ENCODE peak calls at places on chromosomes 11 and 22, in eight cellular contexts. Y is upper lobe of right lung, O is heart left ventricle, Q is AG04450, C is IMR-90, I is left ventricle myocardium inferior, T is H9, Z is pancreas. V is an unnamed sample. For H3K27me3, the result is how much of the 10 kb centered on the place peaks cover.

GRCh38 chr11:86726118-86726748 is 53.8 kb upstream of the ME3 start:
- DNase-seq in O (no peak), C (peak), T (no peak), Z (no peak), Q (no peak), I (no peak), Y (no peak), V (no peak)

GRCh38 chr11:12800032-12800671 is 125.9 kb downstream of the TEAD1 start:
- DNase-seq in Y (no peak), Z (peak), Q (no peak), T (no peak), I (no peak), O (no peak), C (peak), V (no peak)

GRCh38 chr11:6570691-6571427 is 32.6 kb downstream of the RRP8 start:
- DNase-seq in T (peak), O (no peak), Q (no peak), C (no peak), Y (no peak), I (no peak), Z (no peak), V (no peak)

GRCh38 chr22:31497148-31497938 is 1.0 kb downstream of the SFI1 start:
- DNase-seq in T (no peak), Y (no peak), Z (no peak), O (no peak), Q (no peak), C (no peak), I (no peak), V (peak)

GRCh38 chr11:35366798-35367197 is 52.6 kb downstream of the SLC1A2 start:
- DNase-seq in O (no peak), Z (no peak), I (no peak), Y (no peak), C (no peak), T (no peak), Q (no peak), V (no peak)

GRCh38 chr11:6201486-6201885 is 2.5 kb downstream of the OR52W1 start:
- DNase-seq in T (no peak), Z (no peak), O (no peak), I (no peak), Y (no peak), C (peak), Q (no peak), V (no peak)

GRCh38 chr11:14445542-14446530 is 53.8 kb downstream of the COPB1 start:
- DNase-seq in T (no peak), Y (no peak), C (peak), Q (no peak), O (no peak), Z (no peak), I (no peak), V (no peak)

GRCh38 chr11:95325777-95326258 is 94.8 kb upstream of the SESN3 start:
- DNase-seq in C (no peak), O (no peak), Y (no peak), Q (no peak), T (no peak), I (no peak), Z (no peak), V (no peak)

GRCh38 chr11:102172127-102172848 is 62.0 kb downstream of the YAP1 start:
- DNase-seq in O (no peak), C (peak), I (no peak), Y (no peak), Q (no peak), T (no peak), Z (no peak), V (no peak)

GRCh38 chr22:48299801-48300200 is 1527.9 kb downstream of the BRD1 start:
- DNase-seq in I (no peak), Q (no peak), Y (peak), Z (no peak), T (no peak), C (no peak), O (no peak), V (no peak)

GRCh38 chr11:73439002-73439843 is 63.0 kb downstream of the RELT start:
- DNase-seq in Z (no peak), I (no peak), Y (no peak), C (peak), T (no peak), Q (no peak), O (no peak), V (no peak)

DNA sequence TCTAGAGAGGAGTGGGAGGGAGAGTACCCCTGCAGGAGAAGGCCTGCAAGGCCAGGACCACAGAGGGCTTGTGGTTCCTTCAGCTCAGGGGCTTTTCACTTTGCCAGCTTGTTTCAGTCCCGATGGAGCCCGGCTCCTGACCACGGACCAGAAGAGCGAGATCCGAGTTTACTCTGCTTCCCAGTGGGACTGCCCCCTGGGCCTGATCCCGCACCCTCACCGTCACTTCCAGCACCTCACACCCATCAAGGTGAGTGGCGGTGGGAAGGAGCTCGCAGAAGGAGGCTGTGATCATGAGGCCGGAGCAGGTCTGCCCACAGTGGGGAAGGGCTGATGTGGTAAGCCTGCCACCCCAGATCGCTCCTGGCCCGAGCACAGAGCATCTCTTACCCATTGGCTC is 13.5 kb downstream of the ACP2 start:
- DNase-seq in Y (no peak), O (no peak), C (no peak), Z (no peak), I (no peak), Q (no peak), T (no peak), V (no peak)
- H3K27ac ChIP-seq in Y (no peak), O (no peak), C (no peak), Z (no peak), I (peak), Q (no peak), T (no peak), V (peak)

DNA sequence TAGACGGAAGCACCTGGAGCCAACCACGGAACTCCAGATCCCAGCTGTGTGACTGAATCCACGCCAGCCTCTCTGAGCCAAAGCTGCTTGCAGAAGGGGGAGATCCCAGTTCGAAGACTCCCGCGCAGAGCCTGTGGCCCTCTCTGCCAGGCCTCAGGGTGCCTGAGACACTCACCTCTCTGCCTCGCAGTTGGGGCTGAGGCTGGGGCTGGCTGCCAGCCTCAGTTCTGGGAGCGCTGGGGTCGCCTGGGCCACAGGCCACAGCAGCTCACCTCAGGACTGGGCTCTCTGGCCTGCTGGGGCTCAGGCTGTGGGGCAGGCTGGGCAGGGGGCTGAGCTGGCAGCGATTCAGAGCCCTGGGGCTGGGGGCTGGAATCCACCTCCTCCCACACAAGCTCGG is 8.2 kb upstream of the IGF2 start:
- DNase-seq in I (no peak), Q (no peak), C (no peak), Y (no peak), T (no peak), O (no peak), Z (no peak), V (no peak)
- H3K27me3 ChIP-seq in I (half or more), Q (half or more), C (half or more), Y (half or more), T (half or more), O (half or more), Z (under half), V (half or more)

GRCh38 chr11:46547579-46547978 is 46.2 kb downstream of the AMBRA1 start:
- DNase-seq in T (no peak), O (no peak), Z (no peak), C (no peak), Q (no peak), I (no peak), Y (no peak), V (no peak)
- TF ChIP-seq CTCF in T (no peak), O (no peak), Z (no peak), C (no peak), Q (no peak), I (no peak), Y (no peak), V (no peak)

GRCh38 chr11:28098257-28098656 is 9.7 kb downstream of the KIF18A start:
- DNase-seq in Z (no peak), T (no peak), O (no peak), Q (no peak), I (no peak), C (no peak), Y (no peak), V (no peak)
- H3K27ac ChIP-seq in Z (no peak), T (no peak), O (no peak), Q (no peak), I (no peak), C (peak), Y (no peak), V (no peak)

GRCh38 chr11:117706322-117706814 is 90.6 kb downstream of the DSCAML1 start:
- DNase-seq in T (no peak), C (no peak), I (no peak), Q (no peak), Z (no peak), Y (peak), O (no peak), V (no peak)
- H3K27me3 ChIP-seq in T (under half), C (under half), I (under half), Q (under half), Z (under half), Y (under half), O (under half), V (under half)

GRCh38 chr22:32986773-32987050 is 71.5 kb downstream of the SYN3 start:
- DNase-seq in C (no peak), I (no peak), Y (no peak), O (no peak), Z (no peak), Q (no peak), T (no peak), V (no peak)
- TF ChIP-seq CTCF in C (no peak), I (no peak), Y (no peak), O (no peak), Z (no peak), Q (no peak), T (no peak), V (no peak)

GRCh38 chr11:76158394-76159302 is 47.7 kb downstream of the WNT11 start:
- DNase-seq in I (no peak), Z (no peak), T (no peak), Q (no peak), Y (no peak), C (no peak), O (peak), V (no peak)

GRCh38 chr11:76159983-76160661 is 46.2 kb downstream of the WNT11 start:
- DNase-seq in C (no peak), Y (peak), Z (no peak), I (no peak), Q (no peak), T (no peak), O (peak), V (no peak)

GRCh38 chr11:76156971-76157427 is 49.3 kb downstream of the WNT11 start:
- DNase-seq in I (no peak), C (no peak), Y (no peak), T (no peak), Z (no peak), Q (no peak), O (no peak), V (no peak)

GRCh38 chr11:76159303-76159937 is 46.9 kb downstream of the WNT11 start:
- DNase-seq in C (no peak), Y (peak), T (no peak), I (no peak), O (peak), Z (no peak), Q (no peak), V (no peak)

DNA sequence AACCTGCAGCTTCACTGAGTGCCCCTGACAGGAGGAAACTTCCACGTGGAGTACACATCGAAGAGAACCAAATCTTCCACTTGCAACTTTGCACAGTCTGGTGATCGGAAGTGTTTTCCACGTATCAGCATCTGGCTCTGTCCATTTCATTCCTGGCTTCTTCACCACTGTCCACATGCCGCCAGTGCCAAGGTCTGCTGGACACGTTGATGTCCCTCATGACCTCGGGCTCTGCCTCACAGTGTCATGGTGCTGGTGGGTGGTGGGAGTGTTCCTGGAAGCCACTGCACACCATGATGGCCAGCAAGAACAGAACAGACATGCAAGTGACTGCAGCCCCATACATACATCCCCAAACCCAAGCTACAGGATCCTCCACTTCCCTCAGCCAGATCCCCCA is 48.4 kb downstream of the WNT11 start:
- DNase-seq in Y (no peak), T (no peak), I (no peak), Z (no peak), Q (no peak), O (no peak), C (no peak), V (no peak)
- H3K27ac ChIP-seq in Y (no peak), T (no peak), I (no peak), Z (no peak), Q (no peak), O (no peak), C (no peak), V (no peak)

DNA sequence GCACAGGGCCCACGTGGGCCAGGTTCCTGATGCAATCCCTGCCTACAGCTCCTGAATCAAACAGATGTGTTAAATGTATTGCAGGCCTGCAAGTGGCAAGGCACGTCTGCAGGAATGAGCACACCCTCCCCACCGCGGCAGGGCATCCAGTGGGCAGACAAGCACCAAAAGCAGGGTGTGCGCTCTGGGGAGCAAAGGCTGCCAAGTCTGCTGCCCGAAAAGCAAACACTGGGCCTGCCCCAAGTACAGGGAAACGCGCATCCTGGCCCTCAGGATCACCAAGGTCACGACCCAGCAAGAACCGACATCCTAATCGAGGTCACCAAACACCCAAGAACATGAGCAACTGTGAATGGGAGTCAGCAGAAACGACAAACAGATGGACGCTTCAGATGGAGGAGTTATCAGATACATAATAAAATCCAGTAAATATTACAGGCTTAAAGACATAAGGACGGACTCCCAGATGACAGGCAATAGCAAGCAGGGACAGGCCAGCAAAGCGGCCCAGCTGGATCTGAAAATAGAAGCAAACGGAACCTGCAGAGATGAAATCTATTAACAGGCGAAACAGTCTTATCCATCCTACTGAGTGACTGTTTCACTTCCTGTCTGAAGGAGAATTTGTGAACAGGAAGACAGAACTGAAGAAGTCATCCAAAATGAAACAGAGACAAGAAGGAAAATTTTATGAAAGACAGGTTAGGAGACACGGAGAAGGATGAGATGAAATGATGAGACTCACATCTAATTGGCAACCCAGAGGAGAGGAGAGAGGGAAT is 26.7 kb downstream of the CARS1 start:
- DNase-seq in Q (no peak), C (no peak), Y (no peak), Z (no peak), O (no peak), T (no peak), I (peak), V (no peak)
- H3K27me3 ChIP-seq in Q (under half), C (under half), Y (under half), Z (under half), O (under half), T (under half), I (under half), V (under half)

V was measured in CD4-positive, alpha-beta T cell.